ENCODE peak calls at places on chromosomes 6 and 20, in four cellular contexts. G is K562, Y is WTC11, D is GM12878. L is an unnamed sample.

GRCh38 chr6:68655028-68655427 is 19.9 kb downstream of the ADGRB3 start:
- DNase-seq in G (no peak), Y (no peak), D (no peak), L (no peak)

GRCh38 chr6:20674664-20675063 is 140.4 kb downstream of the CDKAL1 start:
- DNase-seq in G (no peak), Y (no peak), D (no peak), L (peak; percentile 21)

GRCh38 chr20:2405693-2406065 is 25.0 kb downstream of the TGM6 start:
- DNase-seq in G (no peak), Y (no peak), D (no peak), L (no peak)

GRCh38 chr6:21885532-21886089 is 292.1 kb downstream of the SOX4 start:
- DNase-seq in G (no peak), Y (no peak), D (no peak), L (peak; percentile 55)

GRCh38 chr6:135233676-135234491 is 52.8 kb downstream of the MYB start:
- DNase-seq in G (no peak), Y (no peak), D (no peak), L (no peak)

GRCh38 chr20:24747881-24748595 is 201.0 kb upstream of the CST7 start:
- DNase-seq in G (no peak), Y (no peak), D (no peak), L (no peak)

GRCh38 chr6:39924283-39924682 is 10.0 kb downstream of the MOCS1 start:
- DNase-seq in G (no peak), Y (no peak), D (no peak), L (no peak)

GRCh38 chr6:87118054-87118453 is 23.1 kb upstream of the CGA start:
- DNase-seq in G (no peak), Y (no peak), D (no peak), L (no peak)

DNA sequence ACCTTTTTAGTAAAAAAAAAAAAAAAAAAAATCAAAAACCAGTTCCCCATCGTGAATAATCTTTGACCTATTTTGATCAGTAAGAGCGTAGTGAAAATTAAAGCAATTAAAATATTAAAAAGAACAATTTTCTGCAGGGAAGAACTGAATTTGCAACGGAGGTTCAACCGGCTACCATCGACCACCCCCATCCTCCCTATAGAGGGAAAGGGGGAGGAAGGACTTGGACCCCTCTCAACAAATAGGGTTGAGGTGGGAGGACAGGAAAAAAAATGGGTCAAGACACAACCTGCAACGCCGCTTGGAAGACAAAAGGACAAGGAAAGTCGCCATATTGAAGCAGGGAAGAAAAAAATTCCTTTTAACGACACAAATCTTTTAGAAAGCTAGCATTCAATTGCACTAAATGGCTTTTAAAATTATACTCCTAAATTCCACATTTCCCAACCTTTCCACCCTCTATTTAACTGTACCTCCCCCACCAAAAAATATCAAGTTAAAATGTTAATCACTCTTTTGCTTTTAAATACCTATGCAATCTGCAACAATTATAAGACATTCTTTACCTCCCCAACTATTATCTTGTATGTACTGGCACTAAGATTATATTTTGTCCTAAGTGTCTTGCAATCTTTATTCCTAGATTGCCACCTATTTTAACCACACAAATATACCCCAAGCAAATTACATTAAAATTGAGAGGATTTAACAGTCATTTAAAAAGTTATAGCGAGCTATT is 1.7 kb downstream of the PPP1R10 start:
- DNase-seq in G (no peak), Y (no peak), D (no peak), L (no peak)
- TF ChIP-seq USF1 in G (no peak), Y (no peak), D (no peak), L (no peak)

GRCh38 chr6:116017546-116018276 is 43.0 kb downstream of the FRK start:
- DNase-seq in G (no peak), Y (no peak), D (no peak), L (no peak)

GRCh38 chr6:116018976-116019375 is 41.7 kb downstream of the FRK start:
- DNase-seq in G (no peak), Y (no peak), D (no peak), L (no peak)

GRCh38 chr6:116016846-116017545 is 43.7 kb downstream of the FRK start:
- DNase-seq in G (no peak), Y (no peak), D (no peak), L (no peak)

GRCh38 chr6:116015560-116015959 is 45.1 kb downstream of the FRK start:
- DNase-seq in G (no peak), Y (no peak), D (no peak), L (no peak)

GRCh38 chr6:116015983-116016382 is 44.7 kb downstream of the FRK start:
- DNase-seq in G (no peak), Y (no peak), D (no peak), L (no peak)
- TF ChIP-seq USF1 in G (no peak), Y (no peak), D (no peak), L (no peak)

GRCh38 chr6:139923964-139924475 is 549.6 kb upstream of the CITED2 start:
- DNase-seq in G (no peak), Y (no peak), D (no peak), L (no peak)

GRCh38 chr6:139927742-139928305 is 553.4 kb upstream of the CITED2 start:
- DNase-seq in G (no peak), Y (no peak), D (no peak), L (no peak)

GRCh38 chr6:139927236-139927635 is 552.8 kb upstream of the CITED2 start:
- DNase-seq in G (no peak), Y (no peak), D (no peak), L (no peak)

GRCh38 chr6:139926711-139927110 is 552.3 kb upstream of the CITED2 start:
- DNase-seq in G (no peak), Y (no peak), D (no peak), L (no peak)

GRCh38 chr6:139925894-139926641 is 551.6 kb upstream of the CITED2 start:
- DNase-seq in G (no peak), Y (no peak), D (no peak), L (peak; percentile 58)
- TF ChIP-seq USF1 in G (no peak), Y (no peak), D (no peak), L (no peak)

GRCh38 chr6:13853871-13854270 is 39.5 kb upstream of the MCUR1 start:
- DNase-seq in G (no peak), Y (no peak), D (no peak), L (no peak)

GRCh38 chr6:13859871-13860555 is 45.7 kb upstream of the MCUR1 start:
- DNase-seq in G (no peak), Y (peak; percentile 63), D (no peak), L (peak; percentile 61)

GRCh38 chr6:13851803-13852202 is 37.4 kb upstream of the MCUR1 start:
- DNase-seq in G (no peak), Y (no peak), D (no peak), L (no peak)

GRCh38 chr6:13854716-13855250 is 40.4 kb upstream of the MCUR1 start:
- DNase-seq in G (no peak), Y (no peak), D (no peak), L (no peak)
- TF ChIP-seq USF1 in G (no peak), Y (no peak), D (no peak), L (no peak)

GRCh38 chr6:64861039-64861651 is 845.9 kb downstream of the EYS start:
- DNase-seq in G (no peak), Y (no peak), D (no peak), L (no peak)
- TF ChIP-seq USF1 in G (no peak), Y (no peak), D (no peak), L (no peak)

DNA sequence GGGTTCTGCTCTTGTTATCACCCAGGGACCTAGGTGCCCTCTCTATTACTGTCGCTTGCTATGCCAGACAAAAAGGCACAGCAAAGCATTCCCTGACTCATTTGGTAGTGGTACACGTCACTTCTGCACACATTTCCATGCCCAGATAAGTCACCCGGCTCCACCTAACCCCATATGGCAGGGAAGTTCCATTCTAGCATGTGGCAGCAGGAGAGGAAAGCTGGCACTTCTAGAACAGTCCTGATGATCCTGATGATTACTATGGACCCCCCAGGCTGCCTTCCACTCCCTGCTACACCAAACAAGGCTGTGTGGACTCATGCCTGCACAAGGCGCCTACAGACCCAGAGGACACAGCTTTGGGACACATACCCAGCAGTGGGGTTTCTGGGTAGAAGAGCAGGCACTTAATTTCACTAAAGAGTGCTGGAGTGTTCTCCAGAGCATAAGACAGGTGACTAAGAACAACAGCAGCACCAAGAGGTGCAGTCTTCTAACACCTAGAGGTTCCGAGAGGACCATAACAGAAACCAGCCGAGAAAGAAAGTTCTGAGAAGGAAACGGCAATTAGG is 53.5 kb upstream of the NELFCD start:
- DNase-seq in G (no peak), Y (no peak), D (no peak), L (no peak)
- TF ChIP-seq USF1 in G (no peak), Y (no peak), D (no peak), L (no peak)

DNA sequence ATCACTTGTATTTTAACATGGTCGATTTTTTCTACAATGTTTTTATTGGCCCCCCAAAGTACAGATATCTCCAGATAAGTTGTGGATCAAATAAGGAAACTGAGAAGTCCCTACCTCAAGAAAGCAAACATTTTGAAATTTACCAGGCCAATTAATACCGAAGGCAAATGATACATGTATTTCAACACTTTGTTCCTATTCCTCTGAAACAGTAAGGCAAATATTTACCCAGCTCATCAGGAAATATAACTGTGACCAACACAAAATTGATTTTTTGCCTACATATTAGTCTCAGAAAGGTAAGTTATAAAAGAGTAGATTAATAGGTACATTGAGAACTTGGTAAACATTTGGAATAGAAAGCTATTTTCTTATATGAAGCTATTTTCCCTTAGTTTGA is 51.3 kb upstream of the ADGRF5 start:
- DNase-seq in G (no peak), Y (no peak), D (no peak), L (no peak)
- TF ChIP-seq USF1 in G (no peak), Y (no peak), D (no peak), L (no peak)

GRCh38 chr6:4636141-4636880 is 139.9 kb upstream of the CDYL start:
- DNase-seq in G (no peak), Y (no peak), D (no peak), L (no peak)

GRCh38 chr6:4636881-4637224 is 139.4 kb upstream of the CDYL start:
- DNase-seq in G (no peak), Y (no peak), D (no peak), L (no peak)

GRCh38 chr6:4635666-4636065 is 140.5 kb upstream of the CDYL start:
- DNase-seq in G (no peak), Y (no peak), D (no peak), L (no peak)

GRCh38 chr6:4638641-4639040 is 137.6 kb upstream of the CDYL start:
- DNase-seq in G (no peak), Y (no peak), D (no peak), L (no peak)

DNA sequence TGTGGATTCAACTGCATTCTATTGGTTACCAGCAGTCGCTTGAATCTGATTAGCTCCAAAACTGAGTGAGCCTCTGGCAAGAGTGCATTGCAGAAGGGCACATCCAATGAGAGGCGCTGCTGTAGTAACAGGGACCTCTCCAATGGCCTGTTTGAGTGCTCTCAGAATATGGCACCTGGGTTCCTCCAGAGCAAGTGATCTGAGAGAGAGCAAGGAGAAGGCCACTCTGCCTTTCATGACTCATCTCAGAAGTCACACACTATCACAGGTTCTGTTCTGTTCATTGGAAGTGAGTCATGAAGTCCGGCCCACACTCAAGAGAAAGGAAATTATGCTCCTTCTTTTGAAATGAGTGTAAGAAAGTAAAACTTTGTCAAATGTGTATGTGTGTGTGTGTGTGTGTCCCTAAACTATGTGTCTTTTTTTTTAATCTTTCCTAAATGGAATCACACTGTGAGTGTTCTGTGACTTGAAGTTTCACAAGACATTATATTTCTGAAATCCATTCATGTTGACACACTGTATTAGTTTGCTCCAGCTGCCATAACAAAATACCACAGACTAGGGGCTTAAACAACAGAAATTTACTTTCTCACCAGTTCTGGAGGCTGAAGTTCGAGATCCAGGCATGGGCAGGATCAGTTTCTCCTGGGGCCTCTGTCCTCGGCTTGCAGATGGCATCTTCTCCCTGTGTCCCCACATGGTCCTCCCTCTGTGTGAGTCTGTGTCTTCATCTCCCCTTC is 138.3 kb upstream of the CDYL start:
- DNase-seq in G (peak; percentile 46), Y (no peak), D (peak; percentile 4), L (no peak)
- TF ChIP-seq USF1 in G (no peak), Y (no peak), D (no peak), L (no peak)

L was measured in SK-N-SH.